ENCODE peak calls at places on chromosome 5, in six cellular contexts. G is HepG2, S is HCT116, F is K562, E is A549, B is H1. V is an unnamed sample. For H3K4me1, the result is how much of the 10 kb centered on the place peaks cover.

GRCh38 chr5:158484246-158484645 is 615.5 kb downstream of the EBF1 start:
- DNase-seq in B (no peak), F (no peak), G (no peak), S (no peak), E (no peak), V (no peak)

GRCh38 chr5:150158170-150158949 is 2.7 kb upstream of the PDGFRB start:
- DNase-seq in G (no peak), B (no peak), F (no peak), E (no peak), S (no peak), V (no peak)

GRCh38 chr5:39233783-39234182 is 14.4 kb upstream of the FYB1 start:
- DNase-seq in E (no peak), B (no peak), F (no peak), S (no peak), G (no peak), V (no peak)

GRCh38 chr5:113250341-113250953 is 184.3 kb downstream of the TSSK1B start:
- DNase-seq in E (peak), F (no peak), S (no peak), G (no peak), B (no peak), V (no peak)

GRCh38 chr5:669842-670395 is 23.2 kb downstream of the TPPP start:
- DNase-seq in B (no peak), E (no peak), S (no peak), G (no peak), F (no peak), V (no peak)

GRCh38 chr5:125349432-125349831 is 603.0 kb upstream of the ZNF608 start:
- DNase-seq in G (no peak), S (no peak), B (no peak), E (no peak), F (no peak), V (no peak)

GRCh38 chr5:10469253-10470030 is 27.8 kb downstream of the ROPN1L start:
- DNase-seq in B (no peak), E (no peak), F (no peak), G (no peak), S (no peak), V (no peak)

GRCh38 chr5:105034335-105034734 is 1471.7 kb upstream of the NUDT12 start:
- DNase-seq in F (no peak), G (no peak), E (no peak), B (no peak), S (no peak), V (no peak)

GRCh38 chr5:171785517-171785916 is at the start of gene SMIM23:
- DNase-seq in E (no peak), B (no peak), G (no peak), S (no peak), F (no peak), V (no peak)

GRCh38 chr5:109697339-109697738 is 7.6 kb downstream of the MAN2A1 start:
- DNase-seq in S (no peak), B (no peak), E (no peak), G (no peak), F (no peak), V (no peak)

GRCh38 chr5:10453564-10453963 is 11.9 kb downstream of the ROPN1L start:
- DNase-seq in F (no peak), G (no peak), E (peak), S (no peak), B (no peak), V (no peak)

GRCh38 chr5:107135391-107135790 is 535.3 kb downstream of the EFNA5 start:
- DNase-seq in S (no peak), E (peak), B (no peak), G (no peak), F (no peak), V (no peak)

GRCh38 chr5:150609843-150610584 is 30.4 kb upstream of the SYNPO start:
- DNase-seq in F (no peak), G (peak), E (no peak), B (no peak), S (no peak), V (no peak)

GRCh38 chr5:154830219-154830595 is 20.2 kb downstream of the FAXDC2 start:
- DNase-seq in S (no peak), F (no peak), E (no peak), G (no peak), B (no peak), V (no peak)

GRCh38 chr5:154829181-154829588 is 21.2 kb downstream of the FAXDC2 start:
- DNase-seq in F (no peak), E (no peak), S (peak), G (no peak), B (no peak), V (no peak)

GRCh38 chr5:154831451-154831850 is 19.0 kb downstream of the FAXDC2 start:
- DNase-seq in G (no peak), E (no peak), B (no peak), S (no peak), F (no peak), V (no peak)

GRCh38 chr5:154830596-154830995 is 19.8 kb downstream of the FAXDC2 start:
- DNase-seq in G (no peak), E (no peak), S (no peak), B (no peak), F (no peak), V (no peak)

GRCh38 chr5:154829589-154830218 is 20.7 kb downstream of the FAXDC2 start:
- DNase-seq in F (no peak), G (no peak), S (peak), B (no peak), E (peak), V (no peak)
- TF ChIP-seq MAX in F (no peak), G (no peak), S (peak), B (no peak), E (no peak), V (no peak)

DNA sequence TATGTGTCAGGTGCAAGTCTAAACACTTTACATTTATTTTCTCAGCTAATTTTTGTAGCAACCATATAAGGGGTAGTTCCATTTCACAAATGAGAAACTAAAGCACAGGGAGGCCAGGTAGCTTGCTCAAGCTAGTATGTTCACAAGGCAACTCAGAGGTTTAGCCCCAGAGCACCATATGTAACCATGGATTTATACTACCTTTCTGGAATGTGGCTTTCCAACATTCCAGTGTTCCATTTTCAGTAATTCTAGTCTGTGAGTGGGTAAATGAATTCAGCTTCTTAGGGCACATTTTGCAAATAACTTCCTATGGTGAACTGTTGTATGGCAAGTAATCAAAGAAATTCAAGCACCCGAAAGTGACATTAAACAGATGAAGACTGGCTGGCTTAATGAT is 25.0 kb upstream of the CAST start:
- DNase-seq in S (no peak), B (no peak), F (no peak), E (no peak), G (no peak), V (no peak)
- H3K4me1 ChIP-seq in S (under half), B (under half), F (under half), E (under half), G (under half), V (under half)

GRCh38 chr5:98769256-98770157 is 4.0 kb upstream of the RGMB start:
- DNase-seq in B (no peak), F (no peak), G (no peak), S (no peak), E (peak), V (no peak)

GRCh38 chr5:98768160-98769005 is 5.1 kb upstream of the RGMB start:
- DNase-seq in S (no peak), B (peak), F (peak), E (peak), G (peak), V (no peak)

GRCh38 chr5:98767563-98767962 is 5.9 kb upstream of the RGMB start:
- DNase-seq in B (no peak), E (no peak), F (no peak), G (no peak), S (no peak), V (no peak)

GRCh38 chr5:98770158-98770910 is 3.1 kb upstream of the RGMB start:
- DNase-seq in B (no peak), E (peak), G (peak), F (no peak), S (no peak), V (no peak)

GRCh38 chr5:98769006-98769255 is 4.5 kb upstream of the RGMB start:
- DNase-seq in B (no peak), G (no peak), S (no peak), F (no peak), E (no peak), V (no peak)
- TF ChIP-seq MAX in B (peak), G (no peak), S (no peak), F (no peak), E (no peak), V (no peak)

GRCh38 chr5:179268966-179269693 is 76.1 kb downstream of the ADAMTS2 start:
- DNase-seq in S (no peak), F (no peak), G (no peak), B (no peak), E (no peak), V (no peak)
- H3K4me1 ChIP-seq in S (under half), F (under half), G (half or more), B (under half), E (under half), V (under half)

GRCh38 chr5:175853573-175854230 is 17.7 kb upstream of the CPLX2 start:
- DNase-seq in B (no peak), E (peak), S (no peak), G (peak), F (no peak), V (no peak)
- TF ChIP-seq MAX in B (no peak), E (no peak), S (no peak), G (no peak), F (no peak), V (no peak)

GRCh38 chr5:73640861-73641320 is 14.9 kb downstream of the ARHGEF28 start:
- DNase-seq in E (no peak), F (no peak), S (no peak), G (no peak), B (no peak), V (no peak)

GRCh38 chr5:73641811-73642210 is 15.8 kb downstream of the ARHGEF28 start:
- DNase-seq in B (no peak), F (no peak), G (no peak), E (no peak), S (no peak), V (no peak)

GRCh38 chr5:73637565-73637964 is 11.6 kb downstream of the ARHGEF28 start:
- DNase-seq in E (no peak), B (no peak), G (no peak), S (no peak), F (no peak), V (no peak)

GRCh38 chr5:73636408-73636807 is 10.4 kb downstream of the ARHGEF28 start:
- DNase-seq in E (no peak), F (no peak), G (no peak), S (no peak), B (no peak), V (no peak)

GRCh38 chr5:73638344-73639095 is 12.5 kb downstream of the ARHGEF28 start:
- DNase-seq in S (no peak), F (no peak), G (no peak), E (peak), B (no peak), V (no peak)
- H3K4me1 ChIP-seq in S (under half), F (under half), G (under half), E (half or more), B (under half), V (under half)

GRCh38 chr5:122498163-122498562 is 186.1 kb downstream of the SNCAIP start:
- DNase-seq in E (no peak), F (no peak), B (peak), S (no peak), G (no peak), V (no peak)

GRCh38 chr5:122493776-122494518 is 181.9 kb downstream of the SNCAIP start:
- DNase-seq in F (no peak), S (no peak), B (no peak), E (no peak), G (no peak), V (no peak)

GRCh38 chr5:122490718-122491117 is 178.7 kb downstream of the SNCAIP start:
- DNase-seq in G (no peak), F (no peak), S (no peak), E (no peak), B (no peak), V (no peak)

GRCh38 chr5:122493091-122493775 is 181.2 kb downstream of the SNCAIP start:
- DNase-seq in E (no peak), B (no peak), F (peak), G (no peak), S (no peak), V (no peak)

DNA sequence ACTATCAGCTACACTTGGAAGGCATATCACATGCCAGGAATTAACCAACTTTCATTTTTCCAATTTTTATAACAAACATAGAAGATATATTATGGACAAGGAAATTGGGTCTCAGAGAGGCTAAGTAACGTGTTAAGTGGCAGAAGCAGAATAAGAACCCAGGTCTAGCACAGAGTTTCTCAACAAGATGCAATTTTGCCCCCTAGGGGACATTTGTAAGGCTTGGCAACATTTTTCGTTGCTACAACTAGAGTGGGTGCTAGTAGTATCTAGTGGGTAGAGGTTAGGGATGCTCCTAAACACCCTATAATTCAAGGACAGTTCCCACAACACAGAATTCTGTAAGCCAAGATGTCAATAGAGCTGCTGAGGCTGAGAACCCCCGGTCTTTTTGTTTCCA is 180.6 kb downstream of the SNCAIP start:
- DNase-seq in E (peak), B (no peak), F (peak), S (peak), G (no peak), V (no peak)
- TF ChIP-seq MAX in E (no peak), B (no peak), F (no peak), S (no peak), G (no peak), V (no peak)

GRCh38 chr5:141880961-141881801 is 3.0 kb upstream of the PCDH1 start:
- DNase-seq in E (no peak), S (no peak), F (no peak), B (no peak), G (no peak), V (peak)

GRCh38 chr5:141883184-141883947 is 5.2 kb upstream of the PCDH1 start:
- DNase-seq in E (peak), S (no peak), G (no peak), F (peak), B (no peak), V (no peak)

GRCh38 chr5:141882594-141883183 is 4.5 kb upstream of the PCDH1 start:
- DNase-seq in E (no peak), S (no peak), G (peak), B (no peak), F (no peak), V (no peak)

GRCh38 chr5:141879941-141880738 is 1.9 kb upstream of the PCDH1 start:
- DNase-seq in F (no peak), B (no peak), G (no peak), E (no peak), S (no peak), V (no peak)

DNA sequence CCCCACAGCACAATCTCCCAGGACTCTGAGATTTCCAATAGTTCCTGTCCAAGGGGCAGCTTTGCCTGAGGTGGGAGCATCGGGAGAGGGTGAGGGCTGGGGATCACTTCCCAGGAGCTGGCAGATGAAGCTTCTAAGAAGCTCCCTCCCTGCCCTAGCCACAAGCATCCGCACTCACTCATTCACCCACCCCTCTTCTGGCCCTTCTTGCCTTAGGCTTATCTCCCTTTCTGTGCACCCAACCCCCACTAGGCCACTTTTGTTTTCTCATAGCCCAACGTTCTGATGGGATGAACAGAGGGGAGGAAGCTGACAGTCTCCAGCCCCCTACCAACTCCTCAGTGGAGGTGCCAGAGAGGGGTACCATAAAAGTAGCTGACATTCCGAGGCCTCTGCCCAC is 3.7 kb upstream of the PCDH1 start:
- DNase-seq in E (no peak), S (no peak), F (no peak), G (no peak), B (no peak), V (no peak)
- H3K4me1 ChIP-seq in E (under half), S (under half), F (under half), G (under half), B (under half), V (under half)

GRCh38 chr5:160020969-160021368 is 12.0 kb downstream of the TTC1 start:
- DNase-seq in G (no peak), E (no peak), S (no peak), F (no peak), B (no peak), V (no peak)
- TF ChIP-seq MAX in G (no peak), E (no peak), S (no peak), F (no peak), B (no peak), V (no peak)

DNA sequence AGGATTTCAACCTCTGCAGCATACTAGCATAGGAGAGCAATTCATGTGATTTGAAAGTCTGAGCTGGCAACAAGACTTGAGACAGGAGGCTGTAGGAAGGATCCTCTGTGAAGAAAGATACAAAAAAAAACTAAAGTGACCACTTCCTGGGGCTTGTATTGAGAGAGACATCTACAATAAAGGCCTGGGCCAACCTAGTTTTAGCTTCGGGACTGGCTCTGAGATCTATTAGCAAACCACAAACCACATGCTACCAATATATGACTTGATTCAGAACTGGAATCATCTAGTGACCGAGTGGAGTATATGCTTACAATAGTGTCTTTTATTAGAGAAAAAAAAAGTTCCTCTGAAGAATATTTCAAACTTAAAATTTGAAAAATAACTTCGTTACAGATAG is 1448.9 kb upstream of the CDH6 start:
- DNase-seq in G (no peak), B (no peak), F (no peak), E (no peak), S (no peak), V (no peak)
- H3K4me1 ChIP-seq in G (under half), B (under half), F (under half), E (under half), S (under half), V (under half)